ENCODE peak calls at places on chromosome 7, in nine cellular contexts. One of them, this sample, is unnamed.

GRCh38 chr7:32256811-32257210 is 186.6 kb upstream of the PDE1C start:
- DNase-seq in lower lobe of right lung: no peak
- DNase-seq in frontal cortex: no peak
- DNase-seq in germinal center: no peak
- DNase-seq in Calu3: no peak
- DNase-seq in stimulated activated CD4-positive, alpha-beta T cell treated with anti-CD3 and anti-CD28 coated beads, Interleukin-1b, Interleukin-23, amount 100 ng/mL, for 4 hours: no peak
- DNase-seq in H54: no peak
- DNase-seq in retina: no peak
- DNase-seq in NCI-H1092: no peak
- DNase-seq in this sample: no peak

GRCh38 chr7:12674861-12675260 is 12.6 kb upstream of the ARL4A start:
- DNase-seq in frontal cortex: no peak
- DNase-seq in lower lobe of right lung: no peak
- DNase-seq in retina: no peak
- DNase-seq in NCI-H1092: no peak
- DNase-seq in H54: no peak
- DNase-seq in germinal center: no peak
- DNase-seq in Calu3: peak
- DNase-seq in stimulated activated CD4-positive, alpha-beta T cell treated with anti-CD3 and anti-CD28 coated beads, Interleukin-1b, Interleukin-23, amount 100 ng/mL, for 4 hours: no peak
- DNase-seq in this sample: no peak

GRCh38 chr7:24233386-24233785 is 50.6 kb upstream of the NPY start:
- DNase-seq in lower lobe of right lung: no peak
- DNase-seq in retina: no peak
- DNase-seq in H54: no peak
- DNase-seq in stimulated activated CD4-positive, alpha-beta T cell treated with anti-CD3 and anti-CD28 coated beads, Interleukin-1b, Interleukin-23, amount 100 ng/mL, for 4 hours: no peak
- DNase-seq in Calu3: no peak
- DNase-seq in germinal center: no peak
- DNase-seq in frontal cortex: no peak
- DNase-seq in NCI-H1092: no peak
- DNase-seq in this sample: no peak

GRCh38 chr7:149282331-149282655 is 20.3 kb downstream of the ZNF783 start:
- DNase-seq in H54: no peak
- DNase-seq in Calu3: no peak
- DNase-seq in lower lobe of right lung: no peak
- DNase-seq in retina: no peak
- DNase-seq in stimulated activated CD4-positive, alpha-beta T cell treated with anti-CD3 and anti-CD28 coated beads, Interleukin-1b, Interleukin-23, amount 100 ng/mL, for 4 hours: no peak
- DNase-seq in frontal cortex: no peak
- DNase-seq in NCI-H1092: no peak
- DNase-seq in germinal center: no peak
- DNase-seq in this sample: no peak

GRCh38 chr7:77822269-77822668 is 23.7 kb downstream of the PHTF2 start:
- DNase-seq in NCI-H1092: no peak
- DNase-seq in H54: no peak
- DNase-seq in stimulated activated CD4-positive, alpha-beta T cell treated with anti-CD3 and anti-CD28 coated beads, Interleukin-1b, Interleukin-23, amount 100 ng/mL, for 4 hours: no peak
- DNase-seq in germinal center: no peak
- DNase-seq in frontal cortex: no peak
- DNase-seq in lower lobe of right lung: no peak
- DNase-seq in Calu3: no peak
- DNase-seq in retina: no peak
- DNase-seq in this sample: no peak

GRCh38 chr7:141001561-141001960 is 13.2 kb downstream of the MRPS33 start:
- DNase-seq in retina: no peak
- DNase-seq in Calu3: no peak
- DNase-seq in H54: no peak
- DNase-seq in lower lobe of right lung: no peak
- DNase-seq in NCI-H1092: no peak
- DNase-seq in frontal cortex: no peak
- DNase-seq in stimulated activated CD4-positive, alpha-beta T cell treated with anti-CD3 and anti-CD28 coated beads, Interleukin-1b, Interleukin-23, amount 100 ng/mL, for 4 hours: no peak
- DNase-seq in germinal center: no peak
- DNase-seq in this sample: no peak

GRCh38 chr7:610141-610530 is 90.5 kb upstream of the PDGFA start:
- DNase-seq in H54: no peak
- DNase-seq in lower lobe of right lung: peak
- DNase-seq in Calu3: no peak
- DNase-seq in germinal center: no peak
- DNase-seq in stimulated activated CD4-positive, alpha-beta T cell treated with anti-CD3 and anti-CD28 coated beads, Interleukin-1b, Interleukin-23, amount 100 ng/mL, for 4 hours: no peak
- DNase-seq in NCI-H1092: no peak
- DNase-seq in frontal cortex: no peak
- DNase-seq in retina: no peak
- DNase-seq in this sample: no peak

GRCh38 chr7:117279931-117280525 is 42.8 kb downstream of the WNT2 start:
- DNase-seq in frontal cortex: no peak
- DNase-seq in Calu3: no peak
- DNase-seq in germinal center: no peak
- DNase-seq in stimulated activated CD4-positive, alpha-beta T cell treated with anti-CD3 and anti-CD28 coated beads, Interleukin-1b, Interleukin-23, amount 100 ng/mL, for 4 hours: no peak
- DNase-seq in H54: no peak
- DNase-seq in NCI-H1092: no peak
- DNase-seq in lower lobe of right lung: no peak
- DNase-seq in retina: no peak
- DNase-seq in this sample: no peak

GRCh38 chr7:29557954-29558353 is 5.7 kb upstream of the PRR15 start:
- DNase-seq in lower lobe of right lung: no peak
- DNase-seq in NCI-H1092: no peak
- DNase-seq in H54: no peak
- DNase-seq in stimulated activated CD4-positive, alpha-beta T cell treated with anti-CD3 and anti-CD28 coated beads, Interleukin-1b, Interleukin-23, amount 100 ng/mL, for 4 hours: no peak
- DNase-seq in frontal cortex: no peak
- DNase-seq in germinal center: no peak
- DNase-seq in retina: no peak
- DNase-seq in Calu3: no peak
- DNase-seq in this sample: no peak

GRCh38 chr7:71465741-71466189 is 333.8 kb downstream of the GALNT17 start:
- DNase-seq in stimulated activated CD4-positive, alpha-beta T cell treated with anti-CD3 and anti-CD28 coated beads, Interleukin-1b, Interleukin-23, amount 100 ng/mL, for 4 hours: no peak
- DNase-seq in NCI-H1092: no peak
- DNase-seq in retina: no peak
- DNase-seq in H54: no peak
- DNase-seq in lower lobe of right lung: no peak
- DNase-seq in Calu3: no peak
- DNase-seq in germinal center: no peak
- DNase-seq in frontal cortex: no peak
- DNase-seq in this sample: no peak

GRCh38 chr7:107047902-107048782 is 3.6 kb downstream of the PRKAR2B start:
- DNase-seq in lower lobe of right lung: no peak
- DNase-seq in NCI-H1092: no peak
- DNase-seq in stimulated activated CD4-positive, alpha-beta T cell treated with anti-CD3 and anti-CD28 coated beads, Interleukin-1b, Interleukin-23, amount 100 ng/mL, for 4 hours: no peak
- DNase-seq in Calu3: no peak
- DNase-seq in retina: no peak
- DNase-seq in H54: no peak
- DNase-seq in frontal cortex: no peak
- DNase-seq in germinal center: no peak
- DNase-seq in this sample: no peak

GRCh38 chr7:154789404-154789803 is 213.5 kb downstream of the PAXIP1 start:
- DNase-seq in frontal cortex: peak
- DNase-seq in Calu3: no peak
- DNase-seq in NCI-H1092: no peak
- DNase-seq in lower lobe of right lung: no peak
- DNase-seq in retina: no peak
- DNase-seq in H54: peak
- DNase-seq in stimulated activated CD4-positive, alpha-beta T cell treated with anti-CD3 and anti-CD28 coated beads, Interleukin-1b, Interleukin-23, amount 100 ng/mL, for 4 hours: no peak
- DNase-seq in germinal center: no peak
- DNase-seq in this sample: peak

GRCh38 chr7:44769381-44770209 is 20.9 kb downstream of the ZMIZ2 start:
- DNase-seq in H54: peak
- DNase-seq in germinal center: no peak
- DNase-seq in stimulated activated CD4-positive, alpha-beta T cell treated with anti-CD3 and anti-CD28 coated beads, Interleukin-1b, Interleukin-23, amount 100 ng/mL, for 4 hours: no peak
- DNase-seq in NCI-H1092: no peak
- DNase-seq in retina: no peak
- DNase-seq in Calu3: no peak
- DNase-seq in frontal cortex: peak
- DNase-seq in lower lobe of right lung: no peak
- DNase-seq in this sample: no peak

GRCh38 chr7:91398341-91398740 is 134.1 kb downstream of the FZD1 start:
- DNase-seq in frontal cortex: no peak
- DNase-seq in stimulated activated CD4-positive, alpha-beta T cell treated with anti-CD3 and anti-CD28 coated beads, Interleukin-1b, Interleukin-23, amount 100 ng/mL, for 4 hours: no peak
- DNase-seq in retina: no peak
- DNase-seq in NCI-H1092: no peak
- DNase-seq in Calu3: no peak
- DNase-seq in germinal center: no peak
- DNase-seq in H54: no peak
- DNase-seq in lower lobe of right lung: no peak
- DNase-seq in this sample: no peak

GRCh38 chr7:46525876-46526275 is 604.8 kb upstream of the IGFBP3 start:
- DNase-seq in lower lobe of right lung: no peak
- DNase-seq in Calu3: peak
- DNase-seq in retina: no peak
- DNase-seq in H54: no peak
- DNase-seq in frontal cortex: no peak
- DNase-seq in germinal center: no peak
- DNase-seq in stimulated activated CD4-positive, alpha-beta T cell treated with anti-CD3 and anti-CD28 coated beads, Interleukin-1b, Interleukin-23, amount 100 ng/mL, for 4 hours: no peak
- DNase-seq in NCI-H1092: no peak
- DNase-seq in this sample: no peak